ENCODE peak calls at places on chromosomes 13 and 19, in ten cellular contexts. O is skeletal muscle cell, D is B cell, G is mucosa of descending colon, U is mesothelial cell of epicardium, V is T-helper 1 cell, B is upper lobe of right lung, A is aorta, S is HT1080, Y is tibial artery. N is an unnamed sample.

GRCh38 chr19:2282062-2282861 is at the start of gene PEAK3:
- DNase-seq in O (no peak), D (peak; percentile 55), G (peak; percentile 66), U (no peak), V (no peak), B (peak; percentile 92), A (peak; percentile 89), S (peak; percentile 63), Y (peak; percentile 79), N (peak; percentile 95)

GRCh38 chr13:48078251-48078656 is 16.6 kb downstream of the MED4 start:
- DNase-seq in O (no peak), D (peak; percentile 79), G (peak; percentile 6), U (no peak), V (no peak), B (no peak), A (no peak), S (peak; percentile 32), Y (no peak), N (no peak)

GRCh38 chr13:57123660-57124059 is 17.1 kb upstream of the PRR20A start:
- DNase-seq in O (no peak), D (no peak), G (no peak), U (no peak), V (no peak), B (no peak), A (peak; percentile 76), S (peak; percentile 23), Y (peak; percentile 55), N (no peak)

GRCh38 chr13:43878897-43879322 is 630 bp downstream of the CCDC122 start:
- DNase-seq in O (peak; percentile 47), D (no peak), G (peak; percentile 74), U (peak; percentile 23), V (no peak), B (peak; percentile 90), A (peak; percentile 91), S (peak; percentile 60), Y (peak; percentile 80), N (peak; percentile 93)

GRCh38 chr19:7910321-7911161 is 4.1 kb upstream of the TGFBR3L start:
- DNase-seq in O (no peak), D (no peak), G (no peak), U (no peak), V (no peak), B (peak; percentile 64), A (peak; percentile 77), S (no peak), Y (no peak), N (no peak)

GRCh38 chr13:97878421-97879375 is 74.8 kb upstream of the IPO5 start:
- DNase-seq in O (no peak), D (no peak), G (no peak), U (no peak), V (no peak), B (no peak), A (no peak), S (no peak), Y (no peak), N (no peak)

GRCh38 chr13:21318891-21319532 is 140.1 kb downstream of the ZDHHC20 start:
- DNase-seq in O (no peak), D (no peak), G (no peak), U (no peak), V (no peak), B (peak; percentile 63), A (no peak), S (no peak), Y (no peak), N (no peak)

GRCh38 chr13:97043302-97043701 is 49.0 kb upstream of the OXGR1 start:
- DNase-seq in O (peak; percentile 81), D (no peak), G (no peak), U (no peak), V (no peak), B (no peak), A (no peak), S (peak; percentile 7), Y (no peak), N (no peak)

GRCh38 chr13:111304041-111304544 is 16.3 kb upstream of the TEX29 start:
- DNase-seq in O (no peak), D (peak; percentile 32), G (no peak), U (no peak), V (no peak), B (no peak), A (no peak), S (no peak), Y (no peak), N (no peak)

GRCh38 chr13:94550030-94550738 is 45.8 kb downstream of the TGDS start:
- DNase-seq in O (no peak), D (peak; percentile 41), G (no peak), U (no peak), V (peak; percentile 3), B (no peak), A (no peak), S (no peak), Y (no peak), N (no peak)

GRCh38 chr19:1857648-1858326 is 5.6 kb downstream of the KLF16 start:
- DNase-seq in O (no peak), D (no peak), G (peak; percentile 89), U (no peak), V (no peak), B (no peak), A (no peak), S (no peak), Y (no peak), N (peak; percentile 80)

GRCh38 chr19:29501816-29502580 is 23.8 kb upstream of the VSTM2B start:
- DNase-seq in O (no peak), D (no peak), G (no peak), U (no peak), V (no peak), B (peak; percentile 43), A (peak; percentile 70), S (no peak), Y (no peak), N (peak; percentile 45)

GRCh38 chr13:48249018-48249417 is 16.0 kb downstream of the ITM2B start:
- DNase-seq in O (no peak), D (no peak), G (no peak), U (no peak), V (no peak), B (no peak), A (no peak), S (no peak), Y (no peak), N (no peak)

GRCh38 chr13:85241045-85241444 is 558.2 kb downstream of the SLITRK6 start:
- DNase-seq in O (peak; percentile 16), D (no peak), G (no peak), U (no peak), V (no peak), B (no peak), A (no peak), S (peak; percentile 80), Y (no peak), N (no peak)

GRCh38 chr19:18168673-18169381 is 4.8 kb upstream of the IFI30 start:
- DNase-seq in O (no peak), D (no peak), G (no peak), U (no peak), V (no peak), B (no peak), A (no peak), S (no peak), Y (no peak), N (no peak)

GRCh38 chr19:35031072-35031881 is 1.0 kb downstream of the SCN1B start:
- DNase-seq in O (no peak), D (no peak), G (no peak), U (no peak), V (no peak), B (no peak), A (no peak), S (no peak), Y (peak; percentile 60), N (no peak)

GRCh38 chr13:76865109-76865508 is 21.1 kb downstream of the KCTD12 start:
- DNase-seq in O (no peak), D (no peak), G (no peak), U (no peak), V (no peak), B (no peak), A (no peak), S (no peak), Y (no peak), N (no peak)

GRCh38 chr13:76672422-76672821 is 213.8 kb downstream of the KCTD12 start:
- DNase-seq in O (peak; percentile 23), D (no peak), G (no peak), U (no peak), V (no peak), B (no peak), A (no peak), S (peak; percentile 51), Y (no peak), N (no peak)

GRCh38 chr19:36604656-36605100 is 435 bp upstream of the ZNF382 start:
- DNase-seq in O (no peak), D (peak; percentile 89), G (peak; percentile 50), U (peak; percentile 23), V (peak; percentile 86), B (peak; percentile 73), A (peak; percentile 85), S (no peak), Y (peak; percentile 49), N (peak; percentile 83)

GRCh38 chr13:96474158-96474606 is 384.3 kb downstream of the HS6ST3 start:
- DNase-seq in O (no peak), D (no peak), G (no peak), U (no peak), V (no peak), B (no peak), A (no peak), S (peak; percentile 54), Y (no peak), N (no peak)

GRCh38 chr19:29673451-29674371 is 8.4 kb downstream of the PLEKHF1 start:
- DNase-seq in O (no peak), D (no peak), G (no peak), U (no peak), V (no peak), B (peak; percentile 62), A (no peak), S (no peak), Y (no peak), N (peak; percentile 68)

GRCh38 chr19:19548915-19549537 is 11.0 kb downstream of the CILP2 start:
- DNase-seq in O (no peak), D (no peak), G (no peak), U (no peak), V (no peak), B (no peak), A (no peak), S (no peak), Y (no peak), N (no peak)

GRCh38 chr13:100811431-100811830 is 136.8 kb upstream of the TMTC4 start:
- DNase-seq in O (no peak), D (no peak), G (no peak), U (no peak), V (no peak), B (no peak), A (no peak), S (no peak), Y (no peak), N (no peak)

GRCh38 chr19:1016647-1017114 is 4.2 kb downstream of the TMEM259 start:
- DNase-seq in O (no peak), D (no peak), G (peak; percentile 59), U (no peak), V (no peak), B (no peak), A (no peak), S (no peak), Y (no peak), N (peak; percentile 82)

GRCh38 chr13:36294061-36294460 is 3.6 kb downstream of the CCDC169 start:
- DNase-seq in O (no peak), D (no peak), G (no peak), U (no peak), V (no peak), B (no peak), A (no peak), S (no peak), Y (no peak), N (no peak)

GRCh38 chr13:48412881-48413351 is at the start of gene LPAR6:
- DNase-seq in O (peak; percentile 51), D (no peak), G (peak; percentile 53), U (no peak), V (no peak), B (no peak), A (no peak), S (no peak), Y (no peak), N (no peak)

GRCh38 chr13:94163535-94163934 is 315.9 kb downstream of the DCT start:
- DNase-seq in O (no peak), D (no peak), G (no peak), U (no peak), V (no peak), B (no peak), A (no peak), S (no peak), Y (no peak), N (no peak)

GRCh38 chr13:109387438-109387837 is 398.9 kb downstream of the IRS2 start:
- DNase-seq in O (no peak), D (no peak), G (no peak), U (no peak), V (no peak), B (no peak), A (no peak), S (no peak), Y (no peak), N (no peak)